ENCODE peak calls at places on chromosome 18, in five cellular contexts. D is left ventricle myocardium inferior; S is tibial artery; G is B cell; X is CD8-positive, alpha-beta T cell. E is an unnamed sample.

GRCh38 chr18:79203017-79203605 is 133.9 kb downstream of the ATP9B start:
- DNase-seq in D (no peak), X (no peak), G (no peak), S (no peak), E (no peak)

GRCh38 chr18:54961016-54961423 is 1.8 kb upstream of the CCDC68 start:
- DNase-seq in D (no peak), X (no peak), S (no peak), G (no peak), E (no peak)

GRCh38 chr18:26383454-26384270 is 157.4 kb downstream of the TAF4B start:
- DNase-seq in G (peak), X (no peak), S (no peak), D (no peak), E (no peak)

GRCh38 chr18:11885278-11885991 is 22.7 kb downstream of the MPPE1 start:
- DNase-seq in D (no peak), G (no peak), S (no peak), X (no peak), E (no peak)

GRCh38 chr18:49225160-49225559 is 235.3 kb downstream of the DYM start:
- DNase-seq in X (no peak), G (no peak), D (no peak), S (no peak), E (no peak)

GRCh38 chr18:48563027-48563426 is 24.2 kb downstream of the CTIF start:
- DNase-seq in D (no peak), G (no peak), X (no peak), S (no peak), E (no peak)

GRCh38 chr18:35387367-35387685 is 10.2 kb upstream of the ZNF396 start:
- DNase-seq in G (no peak), X (no peak), S (no peak), D (no peak), E (no peak)

GRCh38 chr18:36711813-36712444 is 116.9 kb downstream of the TPGS2 start:
- DNase-seq in S (peak), D (peak), G (no peak), X (no peak), E (no peak)

GRCh38 chr18:27967938-27968803 is 208.8 kb downstream of the CDH2 start:
- DNase-seq in D (no peak), G (no peak), S (no peak), X (no peak), E (no peak)

GRCh38 chr18:13223341-13224148 is 5.0 kb downstream of the LDLRAD4 start:
- DNase-seq in D (peak), S (no peak), G (no peak), X (no peak), E (no peak)

GRCh38 chr18:21257383-21257782 is 15.4 kb downstream of the GREB1L start:
- DNase-seq in G (no peak), X (no peak), S (no peak), D (no peak), E (no peak)

GRCh38 chr18:66226782-66227181 is 377.1 kb downstream of the CDH19 start:
- DNase-seq in D (no peak), S (no peak), X (no peak), G (no peak), E (no peak)

GRCh38 chr18:70195852-70196434 is 9.5 kb downstream of the RTTN start:
- DNase-seq in S (no peak), X (no peak), G (peak), D (no peak), E (no peak)

GRCh38 chr18:12460874-12461273 is 53.1 kb downstream of the PRELID3A start:
- DNase-seq in S (no peak), D (no peak), X (no peak), G (no peak), E (no peak)

GRCh38 chr18:77115461-77115907 is 17.1 kb downstream of the MBP start:
- DNase-seq in G (no peak), S (no peak), D (no peak), X (no peak), E (no peak)

GRCh38 chr18:74023220-74023619 is 124.4 kb downstream of the FBXO15 start:
- DNase-seq in X (no peak), G (no peak), S (no peak), D (no peak), E (no peak)

GRCh38 chr18:76487076-76487475 is 8.0 kb downstream of the ZNF516 start:
- DNase-seq in D (no peak), S (no peak), X (no peak), G (no peak), E (no peak)

GRCh38 chr18:33355756-33356155 is 84.8 kb downstream of the CCDC178 start:
- DNase-seq in G (no peak), D (no peak), S (no peak), X (no peak), E (no peak)

GRCh38 chr18:51520676-51521180 is 323.2 kb upstream of the MEX3C start:
- DNase-seq in X (no peak), S (no peak), G (no peak), D (no peak), E (no peak)

GRCh38 chr18:48376406-48376805 is 32.8 kb downstream of the ZBTB7C start:
- DNase-seq in S (no peak), G (no peak), D (no peak), X (peak), E (no peak)

GRCh38 chr18:9102391-9103216 is at the start of gene NDUFV2:
- DNase-seq in X (peak), D (peak), S (peak), G (peak), E (peak)

GRCh38 chr18:9101730-9102390 is 639 bp upstream of the NDUFV2 start:
- DNase-seq in S (no peak), X (no peak), G (peak), D (no peak), E (no peak)

GRCh38 chr18:9105420-9105819 is 2.9 kb downstream of the NDUFV2 start:
- DNase-seq in G (no peak), D (no peak), S (no peak), X (no peak), E (no peak)

GRCh38 chr18:9104244-9104901 is 1.9 kb downstream of the NDUFV2 start:
- DNase-seq in D (no peak), S (no peak), X (no peak), G (no peak), E (no peak)

DNA sequence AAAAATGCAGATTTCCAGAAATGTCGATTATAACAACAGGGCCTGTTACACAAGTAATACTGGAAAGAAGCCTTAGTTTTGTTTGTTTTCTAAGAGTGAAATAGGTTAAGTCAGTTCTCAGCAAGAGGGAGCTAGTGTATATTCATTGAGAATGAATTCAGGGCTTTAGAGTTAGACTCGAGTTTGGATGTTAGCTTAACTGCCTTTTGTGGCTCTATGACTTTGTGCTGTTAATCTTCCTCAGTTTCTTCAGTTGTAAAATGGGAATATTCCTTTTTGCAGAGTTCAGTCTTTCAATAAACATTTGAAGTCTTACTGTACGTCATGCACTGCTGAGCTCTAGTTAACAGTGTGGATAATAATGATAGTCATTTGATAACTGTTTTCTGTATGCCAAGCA is 989 bp downstream of the NDUFV2 start:
- DNase-seq in X (no peak), S (no peak), D (no peak), G (no peak), E (no peak)
- TF ChIP-seq CTCF in X (peak), S (peak), D (peak), G (peak), E (no peak)

GRCh38 chr18:64407606-64408005 is 258.7 kb upstream of the LINC00305 start:
- DNase-seq in D (no peak), G (no peak), S (no peak), X (no peak), E (no peak)

GRCh38 chr18:64403784-64404498 is 255.1 kb upstream of the LINC00305 start:
- DNase-seq in G (peak), X (no peak), S (no peak), D (no peak), E (no peak)

GRCh38 chr18:64405161-64405560 is 256.3 kb upstream of the LINC00305 start:
- DNase-seq in S (no peak), G (no peak), D (no peak), X (no peak), E (no peak)

GRCh38 chr18:64410685-64411084 is 261.8 kb upstream of the LINC00305 start:
- DNase-seq in S (no peak), X (no peak), G (no peak), D (no peak), E (no peak)

GRCh38 chr18:64409511-64409910 is 260.6 kb upstream of the LINC00305 start:
- DNase-seq in S (no peak), X (no peak), G (peak), D (no peak), E (no peak)
- TF ChIP-seq CTCF in S (no peak), X (no peak), G (peak), D (peak), E (peak)

GRCh38 chr18:3451166-3451988 is 1.4 kb downstream of the TGIF1 start:
- DNase-seq in X (peak), D (peak), S (peak), G (peak), E (peak)
- TF ChIP-seq CTCF in X (no peak), D (peak), S (no peak), G (no peak), E (no peak)

DNA sequence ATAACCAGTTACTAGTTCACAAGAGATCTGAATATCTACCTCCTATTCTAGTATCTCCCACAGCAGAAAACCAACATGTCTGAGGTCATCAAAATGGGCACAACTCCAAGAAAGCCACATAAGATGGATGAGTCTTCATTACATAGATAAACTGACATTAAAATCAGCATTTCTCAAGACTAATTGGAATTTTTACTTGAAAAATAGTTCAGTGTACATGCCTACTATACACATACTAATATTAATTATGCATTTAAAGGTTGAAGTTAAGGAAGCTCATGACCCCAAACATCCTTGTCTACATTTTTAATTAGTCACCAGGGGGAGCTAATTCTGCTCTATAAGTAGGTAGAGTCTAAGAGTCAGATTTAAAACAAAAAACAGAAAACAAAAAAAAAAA is 41.9 kb downstream of the ZNF521 start:
- DNase-seq in D (no peak), G (peak), S (no peak), X (no peak), E (no peak)
- TF ChIP-seq CTCF in D (peak), G (no peak), S (no peak), X (no peak), E (no peak)

GRCh38 chr18:47215554-47216138 is 35.8 kb downstream of the SKOR2 start:
- DNase-seq in G (peak), X (no peak), S (no peak), D (no peak), E (no peak)
- TF ChIP-seq CTCF in G (peak), X (no peak), S (peak), D (peak), E (peak)

GRCh38 chr18:59197636-59198035 is 22.3 kb upstream of the GRP start:
- DNase-seq in S (no peak), D (no peak), X (no peak), G (no peak), E (no peak)

GRCh38 chr18:59198215-59198614 is 21.7 kb upstream of the GRP start:
- DNase-seq in G (no peak), D (no peak), X (no peak), S (no peak), E (no peak)

GRCh38 chr18:59196161-59196560 is 23.8 kb upstream of the GRP start:
- DNase-seq in S (no peak), G (no peak), X (no peak), D (no peak), E (no peak)

GRCh38 chr18:59202258-59202820 is 17.6 kb upstream of the GRP start:
- DNase-seq in S (no peak), X (no peak), G (no peak), D (no peak), E (no peak)

DNA sequence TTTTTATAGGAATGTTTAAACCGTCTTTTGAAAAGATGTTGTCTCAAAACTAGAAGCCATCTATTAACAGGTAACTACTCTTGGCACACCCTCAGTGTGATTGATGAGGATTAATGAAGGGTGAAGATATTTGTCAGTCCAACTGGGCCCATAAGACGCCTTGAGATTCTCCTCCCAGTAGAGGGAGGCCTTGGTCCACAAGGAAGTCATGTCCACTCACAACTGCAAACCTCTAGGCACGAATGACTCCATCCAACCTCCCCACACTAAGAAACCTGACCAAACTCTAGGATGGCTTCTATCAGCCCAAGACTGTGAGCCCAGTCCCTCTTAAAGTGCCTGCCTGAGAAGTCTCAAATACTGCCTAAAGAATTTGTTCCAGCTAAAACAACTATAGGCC is 19.2 kb upstream of the GRP start:
- DNase-seq in S (no peak), D (no peak), G (no peak), X (no peak), E (no peak)
- TF ChIP-seq CTCF in S (no peak), D (no peak), G (no peak), X (no peak), E (no peak)

E was measured in mesothelial cell of epicardium.